ENCODE peak calls at places on chromosome 1, in six cellular contexts. F is NAMALWA; H is ACHN; G is thoracic aorta; T is suprapubic skin; D is stimulated activated CD4-positive, alpha-beta T cell treated with anti-CD3 and anti-CD28 coated beads, Interleukin-4, amount 100 ng/mL, for 1 hour. M is an unnamed sample.

GRCh38 chr1:11521605-11522399 is 42.8 kb downstream of the DISP3 start:
- DNase-seq in G (no peak), D (no peak), T (peak), F (no peak), H (no peak), M (no peak)

GRCh38 chr1:24250224-24250623 is 63.1 kb upstream of the IFNLR1 start:
- DNase-seq in F (no peak), D (no peak), H (no peak), G (no peak), T (no peak), M (no peak)

GRCh38 chr1:24920155-24920925 is 9.7 kb downstream of the RUNX3 start:
- DNase-seq in H (no peak), F (no peak), T (no peak), G (peak), D (peak), M (no peak)

GRCh38 chr1:37474697-37475379 is 458 bp downstream of the ZC3H12A start:
- DNase-seq in T (no peak), H (peak), G (no peak), D (no peak), F (peak), M (no peak)

GRCh38 chr1:147151244-147151643 is 21.0 kb downstream of the PRKAB2 start:
- DNase-seq in D (no peak), F (no peak), H (no peak), G (no peak), T (no peak), M (no peak)

GRCh38 chr1:17831619-17832018 is 76.5 kb downstream of the ACTL8 start:
- DNase-seq in G (no peak), D (no peak), T (no peak), F (peak), H (peak), M (no peak)

GRCh38 chr1:231021540-231022031 is 18.5 kb downstream of the FAM89A start:
- DNase-seq in H (no peak), G (no peak), T (no peak), D (no peak), F (no peak), M (no peak)

GRCh38 chr1:216044538-216044937 is 378.7 kb downstream of the USH2A start:
- DNase-seq in T (no peak), H (no peak), G (no peak), D (no peak), F (no peak), M (no peak)

GRCh38 chr1:31924839-31925238 is 13.3 kb downstream of the PTP4A2 start:
- DNase-seq in H (no peak), F (no peak), G (no peak), D (no peak), T (no peak), M (no peak)

GRCh38 chr1:58047265-58047858 is 499.2 kb downstream of the OMA1 start:
- DNase-seq in F (peak), D (peak), T (no peak), H (peak), G (no peak), M (no peak)

GRCh38 chr1:109617291-109617801 is 2.1 kb downstream of the GNAT2 start:
- DNase-seq in G (no peak), H (peak), T (no peak), F (no peak), D (no peak), M (peak)

GRCh38 chr1:15213333-15213732 is 33.7 kb upstream of the FHAD1 start:
- DNase-seq in T (no peak), G (no peak), D (no peak), F (no peak), H (no peak), M (no peak)

GRCh38 chr1:17301767-17302166 is 6.2 kb upstream of the PADI4 start:
- DNase-seq in F (peak), D (no peak), H (no peak), G (no peak), T (peak), M (no peak)

GRCh38 chr1:11054181-11054580 is 5.6 kb downstream of the SRM start:
- DNase-seq in D (no peak), H (no peak), T (no peak), G (no peak), F (no peak), M (no peak)